ENCODE peak calls at places on chromosomes 11 and 22, in seven cellular contexts. F is fibroblast of mammary gland; H is dorsolateral prefrontal cortex; V is astrocyte of the cerebellum; U is omental fat pad; C is cardiac fibroblast; W is stimulated activated CD4-positive, alpha-beta T cell treated with anti-CD3 and anti-CD28 coated beads, Interleukin-15, amount 100 ng/mL, for 1 hour. P is an unnamed sample.

GRCh38 chr11:22884268-22884667 is 24.0 kb upstream of the CCDC179 start:
- DNase-seq in F (no peak), H (no peak), V (no peak), U (no peak), C (peak; percentile 50), W (no peak), P (peak; percentile 12)

GRCh38 chr22:36641902-36642640 is 61.5 kb downstream of the CACNG2 start:
- DNase-seq in F (peak; percentile 87), H (no peak), V (no peak), U (no peak), C (peak; percentile 66), W (no peak), P (peak; percentile 57)

GRCh38 chr11:116715383-116715782 is 57.4 kb downstream of the BUD13 start:
- DNase-seq in F (no peak), H (no peak), V (no peak), U (no peak), C (no peak), W (no peak), P (no peak)

GRCh38 chr11:118343981-118344521 is at the start of gene CD3G:
- DNase-seq in F (no peak), H (no peak), V (no peak), U (no peak), C (no peak), W (peak; percentile 58), P (no peak)

GRCh38 chr11:69636870-69637600 is 3.9 kb upstream of the CCND1 start:
- DNase-seq in F (no peak), H (no peak), V (no peak), U (no peak), C (no peak), W (no peak), P (no peak)

GRCh38 chr11:123250811-123251655 is 56.0 kb upstream of the CLMP start:
- DNase-seq in F (no peak), H (no peak), V (no peak), U (no peak), C (no peak), W (no peak), P (peak; percentile 32)

GRCh38 chr11:94961255-94961654 is 12.1 kb downstream of the CWC15 start:
- DNase-seq in F (no peak), H (no peak), V (no peak), U (no peak), C (no peak), W (no peak), P (no peak)

GRCh38 chr11:9357041-9357440 is 27.4 kb upstream of the IPO7 start:
- DNase-seq in F (no peak), H (no peak), V (no peak), U (no peak), C (no peak), W (no peak), P (no peak)

GRCh38 chr22:20090730-20091240 is 10.7 kb downstream of the DGCR8 start:
- DNase-seq in F (no peak), H (no peak), V (no peak), U (no peak), C (no peak), W (no peak), P (no peak)

GRCh38 chr22:36746571-36746970 is 29.3 kb downstream of the IFT27 start:
- DNase-seq in F (no peak), H (no peak), V (no peak), U (no peak), C (no peak), W (no peak), P (no peak)

GRCh38 chr11:73409431-73409830 is 33.2 kb downstream of the RELT start:
- DNase-seq in F (no peak), H (no peak), V (no peak), U (no peak), C (no peak), W (no peak), P (no peak)

GRCh38 chr22:39959640-39960447 is at the start of gene TMA7B:
- DNase-seq in F (peak; percentile 71), H (no peak), V (no peak), U (no peak), C (peak; percentile 60), W (no peak), P (peak; percentile 73)